ENCODE peak calls at places on chromosomes 3 and 15, in seven cellular contexts. C is neuronal stem cell; L is OCI-M1; H is left cardiac atrium; O is EL; F is stimulated activated CD8-positive, alpha-beta memory T cell treated with anti-CD3 and anti-CD28 coated beads, Interleukin-2, amount 100 ng/mL, for 1 hour; P is central memory CD4-positive, alpha-beta T cell. X is an unnamed sample.

GRCh38 chr15:68177747-68178146 is 27.4 kb downstream of the CALML4 start:
- DNase-seq in C (no peak), L (no peak), H (no peak), O (no peak), F (no peak), P (no peak), X (no peak)

GRCh38 chr3:33629219-33629618 is 88.8 kb downstream of the CLASP2 start:
- DNase-seq in C (no peak), L (no peak), H (no peak), O (no peak), F (no peak), P (no peak), X (no peak)

GRCh38 chr3:12708584-12709192 is 44.8 kb upstream of the RAF1 start:
- DNase-seq in C (no peak), L (no peak), H (peak), O (peak), F (no peak), P (no peak), X (no peak)

GRCh38 chr3:147384210-147385058 is 21.9 kb downstream of the ZIC4 start:
- DNase-seq in C (no peak), L (no peak), H (no peak), O (no peak), F (no peak), P (no peak), X (no peak)

GRCh38 chr3:55617385-55617784 is 130.3 kb upstream of the WNT5A start:
- DNase-seq in C (no peak), L (no peak), H (no peak), O (no peak), F (no peak), P (no peak), X (no peak)

GRCh38 chr15:31893770-31894169 is 136.5 kb upstream of the CHRNA7 start:
- DNase-seq in C (no peak), L (no peak), H (no peak), O (no peak), F (no peak), P (no peak), X (no peak)

GRCh38 chr3:9141903-9142302 is 107.5 kb downstream of the SRGAP3 start:
- DNase-seq in C (no peak), L (no peak), H (no peak), O (no peak), F (no peak), P (no peak), X (no peak)

GRCh38 chr15:76839173-76839572 is 66.0 kb downstream of the SCAPER start:
- DNase-seq in C (no peak), L (no peak), H (no peak), O (no peak), F (no peak), P (no peak), X (no peak)

GRCh38 chr15:52336530-52336929 is 40.9 kb upstream of the MYO5C start:
- DNase-seq in C (no peak), L (peak), H (no peak), O (no peak), F (no peak), P (no peak), X (no peak)

GRCh38 chr15:77138167-77138522 is 67.2 kb upstream of the TSPAN3 start:
- DNase-seq in C (no peak), L (no peak), H (no peak), O (peak), F (no peak), P (no peak), X (no peak)

GRCh38 chr3:18752273-18752934 is 327.3 kb upstream of the SATB1 start:
- DNase-seq in C (no peak), L (no peak), H (no peak), O (no peak), F (no peak), P (no peak), X (no peak)

GRCh38 chr3:50269977-50270413 is 1.0 kb downstream of the SEMA3B start:
- DNase-seq in C (no peak), L (no peak), H (no peak), O (peak), F (no peak), P (no peak), X (no peak)

GRCh38 chr3:66297260-66297863 is 76.6 kb downstream of the SLC25A26 start:
- DNase-seq in C (no peak), L (no peak), H (no peak), O (no peak), F (no peak), P (no peak), X (no peak)

GRCh38 chr3:9205345-9206143 is 43.9 kb downstream of the SRGAP3 start:
- DNase-seq in C (no peak), L (no peak), H (no peak), O (no peak), F (no peak), P (no peak), X (no peak)

GRCh38 chr3:171685116-171685895 is 125.0 kb downstream of the PLD1 start:
- DNase-seq in C (no peak), L (no peak), H (no peak), O (peak), F (no peak), P (no peak), X (no peak)

GRCh38 chr3:68088216-68088615 is 433.8 kb upstream of the SUCLG2 start:
- DNase-seq in C (no peak), L (no peak), H (no peak), O (no peak), F (no peak), P (peak), X (no peak)

GRCh38 chr3:156388469-156389150 is 166.3 kb downstream of the SSR3 start:
- DNase-seq in C (no peak), L (no peak), H (no peak), O (peak), F (no peak), P (no peak), X (no peak)

GRCh38 chr3:97360804-97361203 is 403.8 kb upstream of the ARL6 start:
- DNase-seq in C (no peak), L (no peak), H (no peak), O (no peak), F (no peak), P (no peak), X (no peak)

GRCh38 chr15:41783272-41783660 is 9.0 kb downstream of the MAPKBP1 start:
- DNase-seq in C (no peak), L (no peak), H (no peak), O (no peak), F (no peak), P (no peak), X (no peak)

GRCh38 chr15:95944193-95944592 is 386.3 kb upstream of the NR2F2 start:
- DNase-seq in C (no peak), L (no peak), H (no peak), O (no peak), F (no peak), P (no peak), X (no peak)

GRCh38 chr3:38153986-38154608 is 11.2 kb upstream of the OXSR1 start:
- DNase-seq in C (no peak), L (peak), H (no peak), O (peak), F (no peak), P (no peak), X (no peak)

GRCh38 chr3:32960404-32961160 is 9.1 kb downstream of the CCR4 start:
- DNase-seq in C (no peak), L (peak), H (no peak), O (no peak), F (no peak), P (peak), X (no peak)

GRCh38 chr3:98692787-98693473 is 70.2 kb upstream of the ST3GAL6 start:
- DNase-seq in C (no peak), L (peak), H (no peak), O (no peak), F (no peak), P (no peak), X (no peak)

GRCh38 chr15:92616621-92617179 is 38.9 kb downstream of the FAM174B start:
- DNase-seq in C (no peak), L (no peak), H (no peak), O (no peak), F (no peak), P (no peak), X (no peak)

GRCh38 chr15:81939604-81940440 is 106.0 kb downstream of the MEX3B start:
- DNase-seq in C (peak), L (peak), H (no peak), O (peak), F (no peak), P (no peak), X (peak)

GRCh38 chr3:132843851-132844565 is 121.8 kb upstream of the NPHP3 start:
- DNase-seq in C (peak), L (no peak), H (no peak), O (no peak), F (no peak), P (no peak), X (no peak)

GRCh38 chr15:57554063-57554820 is 37.5 kb upstream of the MYZAP start:
- DNase-seq in C (no peak), L (no peak), H (peak), O (no peak), F (no peak), P (no peak), X (no peak)

GRCh38 chr15:59543721-59544547 is 67.6 kb upstream of the GCNT3 start:
- DNase-seq in C (no peak), L (peak), H (no peak), O (no peak), F (no peak), P (no peak), X (no peak)

GRCh38 chr3:39275052-39275451 is 4.8 kb downstream of the CX3CR1 start:
- DNase-seq in C (no peak), L (no peak), H (no peak), O (peak), F (no peak), P (no peak), X (no peak)

GRCh38 chr3:159634414-159634813 is 354.2 kb upstream of the IL12A start:
- DNase-seq in C (no peak), L (no peak), H (no peak), O (peak), F (no peak), P (no peak), X (no peak)

GRCh38 chr3:55486101-55486856 is 827 bp downstream of the WNT5A start:
- DNase-seq in C (peak), L (no peak), H (peak), O (peak), F (no peak), P (no peak), X (no peak)

GRCh38 chr3:130779486-130779885 is 32.9 kb upstream of the PIK3R4 start:
- DNase-seq in C (no peak), L (no peak), H (no peak), O (no peak), F (no peak), P (no peak), X (no peak)

GRCh38 chr3:146138904-146139303 is 22.1 kb downstream of the PLOD2 start:
- DNase-seq in C (no peak), L (no peak), H (no peak), O (no peak), F (no peak), P (no peak), X (no peak)

GRCh38 chr3:49674491-49674983 is 386 bp downstream of the APEH start:
- DNase-seq in C (no peak), L (no peak), H (no peak), O (no peak), F (no peak), P (no peak), X (no peak)

GRCh38 chr3:185757176-185757575 is 67.7 kb downstream of the IGF2BP2 start:
- DNase-seq in C (no peak), L (no peak), H (no peak), O (peak), F (no peak), P (no peak), X (no peak)

GRCh38 chr3:41176554-41176953 is 22.8 kb upstream of the CTNNB1 start:
- DNase-seq in C (no peak), L (no peak), H (no peak), O (no peak), F (no peak), P (no peak), X (no peak)

GRCh38 chr15:89247441-89247840 is 3.7 kb downstream of the FANCI start:
- DNase-seq in C (no peak), L (no peak), H (no peak), O (no peak), F (no peak), P (no peak), X (no peak)

X was measured in glomerular endothelial cell.